ENCODE peak calls at places on chromosomes 13 and 19, in seven cellular contexts. H is A549, Z is PC-3, B is GM23338, R is psoas muscle, A is Peyer's patch, X is sigmoid colon. Y is an unnamed sample. For H3K4me1, the result is how much of the 10 kb centered on the place peaks cover.

GRCh38 chr13:44439615-44440014 is 66.0 kb downstream of the SERP2 start:
- DNase-seq in H (no peak), Z (no peak), B (no peak), R (no peak), A (no peak), X (no peak), Y (no peak)

GRCh38 chr13:27170521-27171243 is 929 bp downstream of the USP12 start:
- DNase-seq in H (peak), Z (peak), B (peak), R (peak), A (peak), X (peak), Y (peak)

GRCh38 chr13:92896842-92897241 is 329.8 kb upstream of the GPC6 start:
- DNase-seq in H (peak), Z (peak), B (peak), R (no peak), A (no peak), X (no peak), Y (no peak)

GRCh38 chr19:51187395-51188226 is 37.3 kb upstream of the CD33 start:
- DNase-seq in H (no peak), Z (no peak), B (no peak), R (no peak), A (no peak), X (no peak), Y (no peak)

GRCh38 chr13:109241160-109241559 is 545.2 kb downstream of the IRS2 start:
- DNase-seq in H (no peak), Z (no peak), B (no peak), R (no peak), A (no peak), X (no peak), Y (no peak)

GRCh38 chr13:69324109-69324886 is 783.3 kb upstream of the ATXN8OS start:
- DNase-seq in H (peak), Z (peak), B (peak), R (no peak), A (no peak), X (no peak), Y (no peak)

GRCh38 chr13:46908511-46908910 is 11.7 kb upstream of the HTR2A start:
- DNase-seq in H (no peak), Z (no peak), B (no peak), R (no peak), A (no peak), X (no peak), Y (no peak)

GRCh38 chr13:29749401-29750177 is 100.8 kb downstream of the UBL3 start:
- DNase-seq in H (no peak), Z (no peak), B (no peak), R (peak), A (no peak), X (no peak), Y (no peak)

GRCh38 chr13:31764556-31764955 is 25.2 kb downstream of the RXFP2 start:
- DNase-seq in H (no peak), Z (no peak), B (no peak), R (no peak), A (no peak), X (no peak), Y (no peak)

GRCh38 chr13:61761690-61762089 is 346.0 kb upstream of the PCDH20 start:
- DNase-seq in H (no peak), Z (no peak), B (no peak), R (no peak), A (no peak), X (no peak), Y (no peak)

GRCh38 chr13:43284162-43284561 is 260.8 kb downstream of the DNAJC15 start:
- DNase-seq in H (no peak), Z (peak), B (no peak), R (no peak), A (no peak), X (no peak), Y (no peak)

GRCh38 chr13:103164239-103164638 is 98.0 kb upstream of the SLC10A2 start:
- DNase-seq in H (no peak), Z (no peak), B (no peak), R (no peak), A (no peak), X (no peak), Y (no peak)

GRCh38 chr13:29174093-29174492 is 354.0 kb downstream of the MTUS2 start:
- DNase-seq in H (no peak), Z (no peak), B (no peak), R (no peak), A (no peak), X (no peak), Y (no peak)

GRCh38 chr19:28883241-28883693 is 329.7 kb downstream of the UQCRFS1 start:
- DNase-seq in H (no peak), Z (no peak), B (peak), R (peak), A (no peak), X (peak), Y (no peak)

GRCh38 chr19:27767234-27767633 is 1445.7 kb downstream of the UQCRFS1 start:
- DNase-seq in H (no peak), Z (no peak), B (no peak), R (no peak), A (no peak), X (no peak), Y (peak)

GRCh38 chr13:98300956-98301641 is 124.0 kb upstream of the RNF113B start:
- DNase-seq in H (no peak), Z (peak), B (no peak), R (no peak), A (no peak), X (no peak), Y (no peak)

GRCh38 chr13:77810430-77810829 is 108.2 kb downstream of the EDNRB start:
- DNase-seq in H (peak), Z (peak), B (peak), R (no peak), A (no peak), X (no peak), Y (no peak)

GRCh38 chr19:7507884-7508283 is 8.0 kb upstream of the ZNF358 start:
- DNase-seq in H (peak), Z (peak), B (peak), R (peak), A (peak), X (peak), Y (peak)

GRCh38 chr13:40315416-40316064 is 350.9 kb downstream of the FOXO1 start:
- DNase-seq in H (no peak), Z (no peak), B (no peak), R (peak), A (no peak), X (no peak), Y (no peak)

GRCh38 chr19:49916839-49917733 is 11.9 kb upstream of the ATF5 start:
- DNase-seq in H (no peak), Z (no peak), B (peak), R (no peak), A (no peak), X (no peak), Y (no peak)

GRCh38 chr13:63636231-63636993 is 2220.8 kb upstream of the PCDH20 start:
- DNase-seq in H (peak), Z (peak), B (peak), R (no peak), A (no peak), X (no peak), Y (no peak)

GRCh38 chr13:85277753-85278152 is 521.5 kb downstream of the SLITRK6 start:
- DNase-seq in H (peak), Z (peak), B (no peak), R (no peak), A (no peak), X (no peak), Y (no peak)

GRCh38 chr13:110055089-110055488 is 251.9 kb downstream of the COL4A1 start:
- DNase-seq in H (no peak), Z (no peak), B (no peak), R (no peak), A (no peak), X (no peak), Y (no peak)

GRCh38 chr13:86282450-86282849 is 483.2 kb upstream of the SLITRK6 start:
- DNase-seq in H (no peak), Z (peak), B (no peak), R (no peak), A (no peak), X (no peak), Y (no peak)

GRCh38 chr19:40735003-40735771 is 15.1 kb downstream of the ACTMAP start:
- DNase-seq in H (peak), Z (no peak), B (no peak), R (no peak), A (no peak), X (no peak), Y (no peak)

GRCh38 chr13:58340895-58341294 is 709.4 kb downstream of the PCDH17 start:
- DNase-seq in H (no peak), Z (no peak), B (no peak), R (no peak), A (no peak), X (no peak), Y (no peak)

GRCh38 chr19:7137120-7137519 is 67.6 kb downstream of the ZNF557 start:
- DNase-seq in H (peak), Z (no peak), B (no peak), R (no peak), A (no peak), X (peak), Y (no peak)

GRCh38 chr19:38712161-38712748 is 32.0 kb downstream of the CAPN12 start:
- DNase-seq in H (no peak), Z (no peak), B (no peak), R (no peak), A (no peak), X (no peak), Y (no peak)
- H3K4me1 ChIP-seq in H (under half), Z (under half), B (under half), R (half or more), A (under half), X (under half), Y (under half)

DNA sequence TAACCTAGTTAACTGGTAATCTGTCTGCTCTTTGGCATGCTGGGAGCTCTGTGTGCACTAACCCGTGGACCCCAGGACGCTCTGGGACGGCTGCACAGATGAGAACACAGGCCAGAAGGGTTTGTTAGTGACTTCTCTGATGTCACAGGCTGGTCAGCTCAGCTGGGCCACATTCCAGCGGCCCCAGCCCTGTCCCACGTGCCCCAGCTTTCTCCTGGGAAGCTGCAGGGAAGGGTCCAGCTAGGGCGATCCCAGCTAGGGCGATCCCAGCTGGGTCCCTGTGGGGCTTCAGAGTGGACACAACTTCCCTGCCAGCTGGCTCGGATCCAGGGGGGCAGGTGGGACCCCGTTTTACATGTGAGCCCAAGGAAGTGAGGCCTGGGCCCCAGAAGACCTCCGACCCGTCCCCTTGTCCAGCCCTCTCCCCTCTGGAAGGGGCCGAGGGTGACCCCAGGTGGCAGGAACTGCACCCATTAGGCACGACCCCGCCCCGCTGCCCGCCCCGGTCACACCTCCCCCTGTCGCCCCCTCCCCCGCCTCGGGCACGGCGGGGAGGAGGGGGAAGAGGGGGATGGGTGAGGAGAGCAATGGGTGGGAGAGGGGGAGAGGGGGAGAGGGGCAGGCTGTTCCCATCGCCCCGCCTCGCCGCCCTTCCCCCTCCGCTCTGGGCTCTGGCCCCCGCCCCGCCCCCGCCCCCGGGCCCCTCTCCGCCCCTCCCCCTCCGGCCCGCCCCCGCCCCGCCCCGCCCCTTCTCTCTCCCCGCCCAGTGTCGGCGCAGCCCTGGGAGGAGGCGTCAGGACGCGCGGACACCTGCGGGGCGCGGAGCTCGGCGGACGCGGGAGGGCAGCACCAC is 75.2 kb upstream of the MCF2L start:
- DNase-seq in H (no peak), Z (peak), B (peak), R (no peak), A (peak), X (no peak), Y (no peak)
- TF ChIP-seq CTCF in H (no peak), Z (no peak), B (no peak), R (no peak), A (no peak), X (no peak), Y (no peak)

DNA sequence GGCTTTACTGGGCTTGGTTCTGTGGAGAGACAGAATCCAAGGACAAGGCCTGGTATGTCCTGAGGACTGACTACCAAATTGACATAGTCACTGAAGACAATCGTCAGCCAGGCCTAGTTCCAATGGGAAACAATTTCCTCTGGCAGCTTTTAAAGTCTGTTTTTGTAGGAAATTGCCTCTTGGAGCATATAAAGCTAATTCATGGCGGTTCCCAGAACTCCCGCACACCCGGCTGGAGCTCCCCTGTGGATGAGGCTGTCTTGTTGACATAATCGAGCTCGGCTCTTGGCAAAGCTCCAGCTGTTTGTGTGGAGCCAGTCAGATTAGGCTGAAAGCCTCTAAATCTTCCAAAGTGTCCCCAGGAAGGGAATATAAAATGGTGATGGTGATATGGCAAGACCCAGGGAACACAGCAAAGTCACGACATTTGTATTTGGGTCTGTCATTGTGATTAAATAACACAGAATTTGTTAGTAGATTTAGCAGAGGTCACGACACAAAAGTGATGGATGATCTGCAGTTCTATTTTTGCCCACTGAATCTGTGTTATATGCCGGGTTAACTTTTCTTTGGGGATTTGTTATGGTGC is 395.0 kb downstream of the PCDH9 start:
- DNase-seq in H (peak), Z (no peak), B (no peak), R (peak), A (peak), X (peak), Y (no peak)
- H3K4me3 ChIP-seq in H (no peak), Z (no peak), B (no peak), R (peak), A (no peak), X (no peak), Y (no peak)

GRCh38 chr19:32966750-32967149 is 5.0 kb downstream of the CEP89 start:
- DNase-seq in H (no peak), Z (no peak), B (no peak), R (no peak), A (no peak), X (no peak), Y (no peak)

GRCh38 chr19:32976223-32976805 is 4.3 kb downstream of the FAAP24 start:
- DNase-seq in H (peak), Z (peak), B (peak), R (peak), A (peak), X (peak), Y (peak)

GRCh38 chr19:32971012-32971595 is 654 bp downstream of the CEP89 start:
- DNase-seq in H (no peak), Z (no peak), B (no peak), R (no peak), A (no peak), X (peak), Y (no peak)

GRCh38 chr19:32969549-32969948 is 2.2 kb downstream of the CEP89 start:
- DNase-seq in H (no peak), Z (no peak), B (no peak), R (no peak), A (no peak), X (peak), Y (no peak)

GRCh38 chr19:32971715-32972540 is at the start of the genes CEP89 and FAAP24:
- DNase-seq in H (peak), Z (peak), B (peak), R (peak), A (peak), X (peak), Y (peak)
- H3K4me1 ChIP-seq in H (under half), Z (under half), B (under half), R (under half), A (under half), X (under half), Y (under half)

GRCh38 chr13:52809310-52809769 is 39.1 kb downstream of the PCDH8 start:
- DNase-seq in H (peak), Z (peak), B (peak), R (peak), A (peak), X (no peak), Y (peak)
- TF ChIP-seq CTCF in H (peak), Z (peak), B (peak), R (peak), A (no peak), X (peak), Y (no peak)

GRCh38 chr19:38702278-38702677 is 42.0 kb downstream of the CAPN12 start:
- DNase-seq in H (no peak), Z (no peak), B (no peak), R (no peak), A (no peak), X (no peak), Y (no peak)
- H3K4me3 ChIP-seq in H (no peak), Z (no peak), B (no peak), R (no peak), A (no peak), X (no peak), Y (no peak)

GRCh38 chr19:47512948-47513319 is 1.9 kb downstream of the NAPA start:
- DNase-seq in H (no peak), Z (no peak), B (no peak), R (no peak), A (no peak), X (no peak), Y (no peak)

GRCh38 chr19:47511128-47511517 is 3.7 kb downstream of the NAPA start:
- DNase-seq in H (no peak), Z (no peak), B (no peak), R (peak), A (no peak), X (no peak), Y (no peak)

GRCh38 chr19:47512183-47512947 is 2.5 kb downstream of the NAPA start:
- DNase-seq in H (peak), Z (peak), B (no peak), R (no peak), A (no peak), X (no peak), Y (peak)

GRCh38 chr19:47510516-47511127 is 4.2 kb downstream of the NAPA start:
- DNase-seq in H (no peak), Z (no peak), B (peak), R (no peak), A (no peak), X (no peak), Y (no peak)

DNA sequence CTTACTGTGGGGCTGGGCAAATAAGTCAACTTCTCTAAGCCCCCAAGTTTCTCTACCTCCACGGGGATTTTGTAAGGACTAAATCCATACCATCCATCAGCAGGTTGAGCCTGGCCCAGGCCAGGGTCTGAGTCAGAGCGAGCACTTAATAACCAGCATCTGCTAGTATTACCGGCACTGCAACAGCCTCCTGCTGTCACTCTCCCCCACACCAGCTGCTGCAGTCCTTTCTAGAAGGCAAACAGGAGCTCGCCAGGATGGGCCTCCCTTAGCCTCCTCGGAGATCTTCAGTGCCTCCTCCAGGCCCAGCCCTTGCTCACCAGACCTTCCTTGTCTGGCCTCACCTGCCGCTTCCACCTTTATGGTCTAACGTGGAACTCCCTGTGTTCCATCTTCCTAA is 3.2 kb downstream of the NAPA start:
- DNase-seq in H (no peak), Z (no peak), B (no peak), R (peak), A (peak), X (no peak), Y (no peak)
- H3K4me1 ChIP-seq in H (under half), Z (under half), B (under half), R (half or more), A (half or more), X (under half), Y (under half)

GRCh38 chr13:37608750-37609339 is 10.3 kb upstream of the POSTN start:
- DNase-seq in H (no peak), Z (peak), B (no peak), R (no peak), A (no peak), X (no peak), Y (no peak)
- TF ChIP-seq CTCF in H (peak), Z (peak), B (peak), R (peak), A (peak), X (no peak), Y (no peak)

GRCh38 chr19:35041548-35042055 is at the start of gene HPN:
- DNase-seq in H (no peak), Z (no peak), B (peak), R (no peak), A (no peak), X (no peak), Y (peak)
- H3K4me3 ChIP-seq in H (no peak), Z (peak), B (peak), R (peak), A (peak), X (no peak), Y (peak)

GRCh38 chr19:3366761-3367571 is 583 bp downstream of the NFIC start:
- DNase-seq in H (no peak), Z (peak), B (no peak), R (peak), A (no peak), X (peak), Y (no peak)
- H3K4me1 ChIP-seq in H (half or more), Z (under half), B (under half), R (half or more), A (half or more), X (under half), Y (under half)

Y was measured in lung.